ENCODE peak calls at places on chromosomes 3 and 15, in six cellular contexts. One of them, this sample, is unnamed. For H3K4me1, the result is how much of the 10 kb centered on the place peaks cover.

GRCh38 chr3:168093229-168093628 is 2.5 kb downstream of the GOLIM4 start:
- DNase-seq in upper lobe of left lung: no peak
- DNase-seq in sigmoid colon: no peak
- DNase-seq in stomach: no peak
- DNase-seq in breast epithelium: no peak
- DNase-seq in H1: no peak
- DNase-seq in this sample: no peak

GRCh38 chr15:57334257-57334656 is 42.0 kb upstream of the CGNL1 start:
- DNase-seq in H1: no peak
- DNase-seq in sigmoid colon: no peak
- DNase-seq in breast epithelium: no peak
- DNase-seq in upper lobe of left lung: no peak
- DNase-seq in stomach: peak
- DNase-seq in this sample: no peak

GRCh38 chr15:96037584-96037983 is 292.9 kb upstream of the NR2F2 start:
- DNase-seq in H1: no peak
- DNase-seq in upper lobe of left lung: no peak
- DNase-seq in stomach: no peak
- DNase-seq in sigmoid colon: no peak
- DNase-seq in breast epithelium: no peak
- DNase-seq in this sample: peak

GRCh38 chr3:123971416-123971815 is 10.4 kb upstream of the CCDC14 start:
- DNase-seq in H1: no peak
- DNase-seq in stomach: no peak
- DNase-seq in upper lobe of left lung: no peak
- DNase-seq in breast epithelium: no peak
- DNase-seq in sigmoid colon: no peak
- DNase-seq in this sample: no peak

GRCh38 chr3:61666615-61667320 is 105.4 kb downstream of the PTPRG start:
- DNase-seq in sigmoid colon: no peak
- DNase-seq in H1: no peak
- DNase-seq in stomach: no peak
- DNase-seq in breast epithelium: no peak
- DNase-seq in upper lobe of left lung: no peak
- DNase-seq in this sample: no peak

GRCh38 chr15:29925227-29926082 is 103.2 kb upstream of the TJP1 start:
- DNase-seq in breast epithelium: no peak
- DNase-seq in upper lobe of left lung: no peak
- DNase-seq in H1: peak
- DNase-seq in stomach: peak
- DNase-seq in sigmoid colon: peak
- DNase-seq in this sample: no peak

GRCh38 chr3:31064021-31064420 is 169.6 kb upstream of the GADL1 start:
- DNase-seq in sigmoid colon: no peak
- DNase-seq in upper lobe of left lung: no peak
- DNase-seq in H1: no peak
- DNase-seq in stomach: no peak
- DNase-seq in breast epithelium: no peak
- DNase-seq in this sample: no peak

GRCh38 chr15:27820722-27821121 is 278.4 kb downstream of the OCA2 start:
- DNase-seq in upper lobe of left lung: no peak
- DNase-seq in sigmoid colon: no peak
- DNase-seq in breast epithelium: no peak
- DNase-seq in stomach: no peak
- DNase-seq in H1: no peak
- DNase-seq in this sample: peak

GRCh38 chr3:184578822-184579221 is 17.2 kb downstream of the EPHB3 start:
- DNase-seq in upper lobe of left lung: no peak
- DNase-seq in breast epithelium: peak
- DNase-seq in H1: no peak
- DNase-seq in sigmoid colon: no peak
- DNase-seq in stomach: no peak
- DNase-seq in this sample: no peak

GRCh38 chr15:72846027-72846426 is 62.5 kb upstream of the ADPGK start:
- DNase-seq in H1: no peak
- DNase-seq in stomach: no peak
- DNase-seq in breast epithelium: no peak
- DNase-seq in upper lobe of left lung: no peak
- DNase-seq in sigmoid colon: no peak
- DNase-seq in this sample: no peak

GRCh38 chr3:87209115-87209514 is 18.0 kb upstream of the CHMP2B start:
- DNase-seq in H1: no peak
- DNase-seq in stomach: no peak
- DNase-seq in upper lobe of left lung: no peak
- DNase-seq in breast epithelium: no peak
- DNase-seq in sigmoid colon: no peak
- DNase-seq in this sample: no peak

GRCh38 chr3:140911822-140912221 is 29.8 kb upstream of the SLC25A36 start:
- DNase-seq in breast epithelium: no peak
- DNase-seq in sigmoid colon: no peak
- DNase-seq in upper lobe of left lung: no peak
- DNase-seq in stomach: no peak
- DNase-seq in H1: no peak
- DNase-seq in this sample: no peak

GRCh38 chr15:84973492-84974460 is 7.9 kb upstream of the PDE8A start:
- DNase-seq in sigmoid colon: no peak
- DNase-seq in stomach: no peak
- DNase-seq in upper lobe of left lung: no peak
- DNase-seq in H1: no peak
- DNase-seq in breast epithelium: no peak
- DNase-seq in this sample: no peak

GRCh38 chr3:190864002-190864401 is 1.5 kb upstream of the GMNC start:
- DNase-seq in breast epithelium: no peak
- DNase-seq in upper lobe of left lung: no peak
- DNase-seq in sigmoid colon: no peak
- DNase-seq in stomach: no peak
- DNase-seq in H1: no peak
- DNase-seq in this sample: no peak

GRCh38 chr15:73362900-73363299 is 5.9 kb downstream of the HCN4 start:
- DNase-seq in stomach: no peak
- DNase-seq in breast epithelium: no peak
- DNase-seq in upper lobe of left lung: no peak
- DNase-seq in H1: no peak
- DNase-seq in sigmoid colon: no peak
- DNase-seq in this sample: no peak

GRCh38 chr3:157335677-157336076 is 101.0 kb upstream of the PTX3 start:
- DNase-seq in sigmoid colon: no peak
- DNase-seq in upper lobe of left lung: no peak
- DNase-seq in H1: peak
- DNase-seq in stomach: no peak
- DNase-seq in breast epithelium: no peak
- DNase-seq in this sample: no peak

GRCh38 chr3:99624536-99625236 is 13.7 kb upstream of the COL8A1 start:
- DNase-seq in sigmoid colon: no peak
- DNase-seq in H1: no peak
- DNase-seq in stomach: no peak
- DNase-seq in breast epithelium: no peak
- DNase-seq in upper lobe of left lung: no peak
- DNase-seq in this sample: no peak

GRCh38 chr3:69084326-69084667 is 440 bp upstream of the ARL6IP5 start:
- DNase-seq in stomach: peak
- DNase-seq in upper lobe of left lung: no peak
- DNase-seq in H1: no peak
- DNase-seq in sigmoid colon: no peak
- DNase-seq in breast epithelium: no peak
- DNase-seq in this sample: no peak

GRCh38 chr3:46904303-46905190 is 27.0 kb downstream of the PTH1R start:
- DNase-seq in stomach: no peak
- DNase-seq in H1: no peak
- DNase-seq in sigmoid colon: peak
- DNase-seq in upper lobe of left lung: peak
- DNase-seq in breast epithelium: no peak
- DNase-seq in this sample: no peak

GRCh38 chr3:180918542-180918941 is 6.1 kb downstream of the FXR1 start:
- DNase-seq in upper lobe of left lung: no peak
- DNase-seq in sigmoid colon: no peak
- DNase-seq in breast epithelium: no peak
- DNase-seq in H1: no peak
- DNase-seq in stomach: no peak
- DNase-seq in this sample: no peak
- H3K4me1 ChIP-seq in upper lobe of left lung: under half
- H3K4me1 ChIP-seq in sigmoid colon: under half
- H3K4me1 ChIP-seq in breast epithelium: under half
- H3K4me1 ChIP-seq in H1: under half
- H3K4me1 ChIP-seq in stomach: under half
- H3K4me1 ChIP-seq in this sample: half or more

GRCh38 chr3:138781012-138781470 is 53.7 kb downstream of the PIK3CB start:
- DNase-seq in H1: no peak
- DNase-seq in upper lobe of left lung: no peak
- DNase-seq in sigmoid colon: no peak
- DNase-seq in stomach: peak
- DNase-seq in breast epithelium: no peak
- DNase-seq in this sample: no peak

GRCh38 chr3:138782748-138783147 is 52.0 kb downstream of the PIK3CB start:
- DNase-seq in sigmoid colon: no peak
- DNase-seq in stomach: no peak
- DNase-seq in upper lobe of left lung: no peak
- DNase-seq in H1: no peak
- DNase-seq in breast epithelium: no peak
- DNase-seq in this sample: no peak

GRCh38 chr3:138786788-138787276 is 47.9 kb downstream of the PIK3CB start:
- DNase-seq in sigmoid colon: no peak
- DNase-seq in breast epithelium: no peak
- DNase-seq in upper lobe of left lung: no peak
- DNase-seq in H1: no peak
- DNase-seq in stomach: no peak
- DNase-seq in this sample: no peak
- H3K4me3 ChIP-seq in sigmoid colon: no peak
- H3K4me3 ChIP-seq in breast epithelium: no peak
- H3K4me3 ChIP-seq in upper lobe of left lung: no peak
- H3K4me3 ChIP-seq in H1: no peak
- H3K4me3 ChIP-seq in stomach: no peak
- H3K4me3 ChIP-seq in this sample: no peak

DNA sequence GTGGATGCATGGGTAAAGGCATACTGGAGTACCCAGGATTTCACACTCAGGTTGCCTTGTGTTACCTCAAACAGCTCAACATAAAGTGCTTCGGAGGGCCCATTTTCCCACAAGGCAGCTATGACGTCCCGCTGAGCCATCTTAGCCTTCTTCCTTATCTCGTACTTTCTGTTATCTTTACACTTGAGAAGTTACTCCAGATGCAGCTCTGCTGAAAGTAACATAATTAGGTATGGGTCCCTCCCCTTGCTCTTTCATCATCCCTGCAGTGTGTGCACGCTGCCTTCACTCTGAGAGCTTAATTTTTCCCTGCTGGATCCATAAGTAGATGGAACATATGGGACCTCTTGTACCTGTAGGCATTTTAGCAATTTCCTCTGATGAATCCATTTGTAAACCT is 410.3 kb downstream of the AGBL1 start:
- DNase-seq in H1: no peak
- DNase-seq in sigmoid colon: no peak
- DNase-seq in breast epithelium: no peak
- DNase-seq in upper lobe of left lung: no peak
- DNase-seq in stomach: no peak
- DNase-seq in this sample: no peak
- TF ChIP-seq POLR2AphosphoS5 in H1: no peak
- TF ChIP-seq POLR2AphosphoS5 in sigmoid colon: no peak
- TF ChIP-seq POLR2AphosphoS5 in breast epithelium: no peak
- TF ChIP-seq POLR2AphosphoS5 in upper lobe of left lung: no peak
- TF ChIP-seq POLR2AphosphoS5 in stomach: no peak
- TF ChIP-seq POLR2AphosphoS5 in this sample: no peak

DNA sequence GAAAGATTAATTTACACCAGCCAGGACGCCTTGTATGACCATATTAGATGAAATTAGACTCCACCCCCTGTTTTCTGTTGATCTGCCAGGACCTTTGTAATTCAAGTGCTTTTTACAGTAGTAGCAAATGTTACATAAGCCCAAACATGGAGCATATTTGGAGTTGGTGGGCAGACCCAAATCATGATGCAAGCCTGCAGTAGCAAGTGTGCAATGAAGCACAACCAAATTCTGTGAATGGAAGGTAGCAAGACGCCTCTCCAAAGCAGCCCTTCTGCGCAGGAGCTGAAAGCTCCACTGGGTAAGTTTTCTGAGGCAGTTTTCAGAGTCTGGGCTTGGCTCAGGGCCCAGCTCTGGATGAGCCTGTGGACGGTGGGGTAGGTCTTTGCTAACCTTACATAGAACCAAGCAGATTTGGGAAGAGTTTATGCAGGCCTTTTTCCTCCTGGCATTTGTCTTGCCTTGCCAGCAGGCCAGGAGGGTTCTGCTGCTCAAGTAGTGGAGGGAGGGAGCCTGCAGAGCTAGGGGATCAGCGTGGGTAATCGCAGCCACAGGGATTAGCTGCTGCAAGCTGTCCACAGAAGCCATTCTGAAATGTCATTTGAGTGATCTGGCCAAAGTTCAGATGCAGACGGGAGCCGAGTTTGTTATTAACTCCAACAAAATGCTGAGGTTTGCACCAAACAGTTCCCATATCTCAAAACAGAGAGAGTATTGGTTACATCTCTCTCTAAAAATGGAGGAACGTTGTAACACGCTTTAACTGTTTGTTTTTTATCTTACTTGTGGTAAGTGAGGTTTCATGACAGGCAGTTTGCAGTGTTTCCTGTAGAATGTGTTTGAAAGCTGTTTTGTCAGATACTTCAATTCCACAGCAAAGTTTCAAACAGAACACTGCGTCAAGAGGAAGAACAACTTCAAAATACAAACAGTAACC is 55.4 kb downstream of the PSMD6 start:
- DNase-seq in breast epithelium: no peak
- DNase-seq in upper lobe of left lung: no peak
- DNase-seq in stomach: no peak
- DNase-seq in sigmoid colon: peak
- DNase-seq in H1: no peak
- DNase-seq in this sample: no peak
- H3K4me1 ChIP-seq in breast epithelium: under half
- H3K4me1 ChIP-seq in upper lobe of left lung: half or more
- H3K4me1 ChIP-seq in stomach: half or more
- H3K4me1 ChIP-seq in sigmoid colon: under half
- H3K4me1 ChIP-seq in H1: under half
- H3K4me1 ChIP-seq in this sample: half or more

GRCh38 chr3:38226273-38226672 is 39.3 kb upstream of the SLC22A13 start:
- DNase-seq in H1: no peak
- DNase-seq in sigmoid colon: no peak
- DNase-seq in breast epithelium: no peak
- DNase-seq in stomach: no peak
- DNase-seq in upper lobe of left lung: no peak
- DNase-seq in this sample: no peak
- H3K4me3 ChIP-seq in H1: no peak
- H3K4me3 ChIP-seq in sigmoid colon: no peak
- H3K4me3 ChIP-seq in breast epithelium: no peak
- H3K4me3 ChIP-seq in stomach: no peak
- H3K4me3 ChIP-seq in upper lobe of left lung: no peak
- H3K4me3 ChIP-seq in this sample: no peak

DNA sequence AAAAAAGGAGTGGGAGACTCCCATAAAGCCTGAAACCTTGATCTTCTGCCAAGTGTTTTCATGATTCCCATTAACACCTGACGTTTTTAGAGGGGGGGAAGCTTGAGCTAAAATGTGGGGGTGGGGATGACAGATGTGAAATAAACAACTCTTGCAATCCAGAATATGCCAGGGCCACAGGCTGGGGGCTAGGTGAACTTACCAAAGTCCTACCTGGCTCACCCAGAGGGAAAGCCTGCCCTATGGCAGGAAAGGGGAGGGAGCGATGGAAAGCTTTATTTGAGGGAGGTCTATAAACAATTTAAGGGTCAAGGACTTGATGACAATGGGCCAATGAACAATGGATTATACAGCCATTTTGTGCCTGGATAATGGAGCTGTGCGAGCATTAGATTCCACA is 108.3 kb downstream of the LRIG1 start:
- DNase-seq in sigmoid colon: peak
- DNase-seq in breast epithelium: no peak
- DNase-seq in H1: no peak
- DNase-seq in stomach: no peak
- DNase-seq in upper lobe of left lung: no peak
- DNase-seq in this sample: no peak
- TF ChIP-seq POLR2AphosphoS5 in sigmoid colon: no peak
- TF ChIP-seq POLR2AphosphoS5 in breast epithelium: no peak
- TF ChIP-seq POLR2AphosphoS5 in H1: no peak
- TF ChIP-seq POLR2AphosphoS5 in stomach: no peak
- TF ChIP-seq POLR2AphosphoS5 in upper lobe of left lung: no peak
- TF ChIP-seq POLR2AphosphoS5 in this sample: no peak

GRCh38 chr15:98698792-98699191 is 50.5 kb downstream of the IGF1R start:
- DNase-seq in stomach: no peak
- DNase-seq in breast epithelium: no peak
- DNase-seq in H1: no peak
- DNase-seq in upper lobe of left lung: no peak
- DNase-seq in sigmoid colon: no peak
- DNase-seq in this sample: no peak
- H3K4me1 ChIP-seq in stomach: under half
- H3K4me1 ChIP-seq in breast epithelium: under half
- H3K4me1 ChIP-seq in H1: under half
- H3K4me1 ChIP-seq in upper lobe of left lung: under half
- H3K4me1 ChIP-seq in sigmoid colon: under half
- H3K4me1 ChIP-seq in this sample: half or more

This sample was measured in esophagus muscularis mucosa.